ENCODE peak calls at places on chromosomes 3 and 15, in four cellular contexts. P, O, V and X are unnamed samples.

GRCh38 chr3:16908878-16909277 is 24.1 kb downstream of the PLCL2 start:
- DNase-seq in V (no peak), P (no peak), O (no peak), X (no peak)

GRCh38 chr3:166263460-166263859 is 426.2 kb upstream of the BCHE start:
- DNase-seq in P (no peak), O (no peak), V (no peak), X (no peak)

GRCh38 chr3:191331443-191331842 is 1.1 kb upstream of the UTS2B start:
- DNase-seq in V (no peak), P (no peak), O (no peak), X (no peak)

GRCh38 chr15:83747050-83747717 is 93.3 kb downstream of the ADAMTSL3 start:
- DNase-seq in P (peak; percentile 30), O (no peak), V (no peak), X (no peak)

GRCh38 chr15:94929282-94929681 is 697.9 kb downstream of the MCTP2 start:
- DNase-seq in O (no peak), P (no peak), V (no peak), X (no peak)

GRCh38 chr3:195403841-195404408 is 38.9 kb downstream of the ACAP2 start:
- DNase-seq in P (no peak), O (no peak), V (no peak), X (no peak)

GRCh38 chr3:21697707-21698106 is 53.3 kb downstream of the ZNF385D start:
- DNase-seq in P (no peak), V (no peak), O (no peak), X (no peak)

GRCh38 chr15:93028632-93029612 is 60.1 kb downstream of the RGMA start:
- DNase-seq in P (peak; percentile 55), V (no peak), O (peak; percentile 54), X (no peak)

GRCh38 chr3:12194209-12194608 is 35.5 kb upstream of the TIMP4 start:
- DNase-seq in V (no peak), P (peak; percentile 97), O (peak; percentile 55), X (no peak)

GRCh38 chr3:10815487-10815886 is 541 bp upstream of the SLC6A11 start:
- DNase-seq in P (no peak), O (no peak), V (no peak), X (no peak)

GRCh38 chr3:196988241-196989029 is 19.8 kb upstream of the PIGZ start:
- DNase-seq in V (no peak), O (no peak), P (no peak), X (no peak)